ENCODE peak calls at places on chromosomes 4 and X, in six cellular contexts. One of them, this sample, is unnamed.

GRCh38 chr4:97892596-97893266 is 250.5 kb downstream of the STPG2 start:
- DNase-seq in lung microvascular endothelial cell: no peak
- DNase-seq in neural progenitor cell: no peak
- DNase-seq in AG09309: no peak
- DNase-seq in nephron progenitor cell: no peak
- DNase-seq in activated CD4-positive, alpha-beta T cell treated with anti-CD3 and anti-CD28 coated beads, Interleukin-2, amount 10 ng/mL, durations not matched to agents 7 days and 5 days: no peak
- DNase-seq in this sample: no peak

GRCh38 chr4:171924761-171925376 is 111.7 kb downstream of the GALNTL6 start:
- DNase-seq in neural progenitor cell: peak; percentile 39
- DNase-seq in activated CD4-positive, alpha-beta T cell treated with anti-CD3 and anti-CD28 coated beads, Interleukin-2, amount 10 ng/mL, durations not matched to agents 7 days and 5 days: no peak
- DNase-seq in AG09309: no peak
- DNase-seq in nephron progenitor cell: no peak
- DNase-seq in lung microvascular endothelial cell: no peak
- DNase-seq in this sample: no peak

GRCh38 chr4:93203708-93204107 is 624.8 kb upstream of the ATOH1 start:
- DNase-seq in lung microvascular endothelial cell: no peak
- DNase-seq in activated CD4-positive, alpha-beta T cell treated with anti-CD3 and anti-CD28 coated beads, Interleukin-2, amount 10 ng/mL, durations not matched to agents 7 days and 5 days: no peak
- DNase-seq in neural progenitor cell: peak; percentile 6
- DNase-seq in nephron progenitor cell: no peak
- DNase-seq in AG09309: no peak
- DNase-seq in this sample: no peak

GRCh38 chr4:40662962-40663604 is 33.4 kb upstream of the RBM47 start:
- DNase-seq in neural progenitor cell: no peak
- DNase-seq in lung microvascular endothelial cell: peak; percentile 46
- DNase-seq in activated CD4-positive, alpha-beta T cell treated with anti-CD3 and anti-CD28 coated beads, Interleukin-2, amount 10 ng/mL, durations not matched to agents 7 days and 5 days: no peak
- DNase-seq in nephron progenitor cell: no peak
- DNase-seq in AG09309: peak; percentile 33
- DNase-seq in this sample: no peak

GRCh38 chrX:103197721-103198306 is 17.1 kb upstream of the BEX4 start:
- DNase-seq in activated CD4-positive, alpha-beta T cell treated with anti-CD3 and anti-CD28 coated beads, Interleukin-2, amount 10 ng/mL, durations not matched to agents 7 days and 5 days: no peak
- DNase-seq in AG09309: no peak
- DNase-seq in nephron progenitor cell: no peak
- DNase-seq in neural progenitor cell: no peak
- DNase-seq in lung microvascular endothelial cell: peak; percentile 47
- DNase-seq in this sample: no peak

GRCh38 chrX:83934220-83934619 is 73.3 kb downstream of the CYLC1 start:
- DNase-seq in lung microvascular endothelial cell: no peak
- DNase-seq in activated CD4-positive, alpha-beta T cell treated with anti-CD3 and anti-CD28 coated beads, Interleukin-2, amount 10 ng/mL, durations not matched to agents 7 days and 5 days: no peak
- DNase-seq in nephron progenitor cell: no peak
- DNase-seq in AG09309: no peak
- DNase-seq in neural progenitor cell: no peak
- DNase-seq in this sample: no peak

GRCh38 chr4:138279286-138279685 is 37.1 kb upstream of the SLC7A11 start:
- DNase-seq in AG09309: no peak
- DNase-seq in lung microvascular endothelial cell: no peak
- DNase-seq in neural progenitor cell: no peak
- DNase-seq in activated CD4-positive, alpha-beta T cell treated with anti-CD3 and anti-CD28 coated beads, Interleukin-2, amount 10 ng/mL, durations not matched to agents 7 days and 5 days: no peak
- DNase-seq in nephron progenitor cell: no peak
- DNase-seq in this sample: no peak

GRCh38 chr4:16169491-16169890 is 56.8 kb downstream of the TAPT1 start:
- DNase-seq in activated CD4-positive, alpha-beta T cell treated with anti-CD3 and anti-CD28 coated beads, Interleukin-2, amount 10 ng/mL, durations not matched to agents 7 days and 5 days: no peak
- DNase-seq in nephron progenitor cell: no peak
- DNase-seq in AG09309: no peak
- DNase-seq in lung microvascular endothelial cell: peak; percentile 66
- DNase-seq in neural progenitor cell: no peak
- DNase-seq in this sample: no peak

GRCh38 chrX:68794486-68794885 is 34.3 kb upstream of the EFNB1 start:
- DNase-seq in AG09309: no peak
- DNase-seq in lung microvascular endothelial cell: no peak
- DNase-seq in neural progenitor cell: no peak
- DNase-seq in activated CD4-positive, alpha-beta T cell treated with anti-CD3 and anti-CD28 coated beads, Interleukin-2, amount 10 ng/mL, durations not matched to agents 7 days and 5 days: no peak
- DNase-seq in nephron progenitor cell: no peak
- DNase-seq in this sample: no peak

GRCh38 chrX:72621619-72622485 is 49.2 kb upstream of the HDAC8 start:
- DNase-seq in neural progenitor cell: no peak
- DNase-seq in nephron progenitor cell: no peak
- DNase-seq in AG09309: no peak
- DNase-seq in activated CD4-positive, alpha-beta T cell treated with anti-CD3 and anti-CD28 coated beads, Interleukin-2, amount 10 ng/mL, durations not matched to agents 7 days and 5 days: no peak
- DNase-seq in lung microvascular endothelial cell: peak; percentile 66
- DNase-seq in this sample: no peak

GRCh38 chr4:164108971-164109370 is 614.5 kb downstream of the TMA16 start:
- DNase-seq in lung microvascular endothelial cell: no peak
- DNase-seq in activated CD4-positive, alpha-beta T cell treated with anti-CD3 and anti-CD28 coated beads, Interleukin-2, amount 10 ng/mL, durations not matched to agents 7 days and 5 days: no peak
- DNase-seq in nephron progenitor cell: no peak
- DNase-seq in neural progenitor cell: no peak
- DNase-seq in AG09309: no peak
- DNase-seq in this sample: no peak

GRCh38 chr4:73012673-73013072 is 56.8 kb downstream of the COX18 start:
- DNase-seq in activated CD4-positive, alpha-beta T cell treated with anti-CD3 and anti-CD28 coated beads, Interleukin-2, amount 10 ng/mL, durations not matched to agents 7 days and 5 days: no peak
- DNase-seq in AG09309: no peak
- DNase-seq in neural progenitor cell: no peak
- DNase-seq in nephron progenitor cell: no peak
- DNase-seq in lung microvascular endothelial cell: no peak
- DNase-seq in this sample: no peak

GRCh38 chr4:88097781-88098180 is 60.7 kb downstream of the ABCG2 start:
- DNase-seq in activated CD4-positive, alpha-beta T cell treated with anti-CD3 and anti-CD28 coated beads, Interleukin-2, amount 10 ng/mL, durations not matched to agents 7 days and 5 days: no peak
- DNase-seq in lung microvascular endothelial cell: peak; percentile 18
- DNase-seq in neural progenitor cell: no peak
- DNase-seq in nephron progenitor cell: no peak
- DNase-seq in AG09309: no peak
- DNase-seq in this sample: no peak

GRCh38 chr4:17336524-17336941 is 175.4 kb downstream of the QDPR start:
- DNase-seq in lung microvascular endothelial cell: peak; percentile 97
- DNase-seq in AG09309: no peak
- DNase-seq in nephron progenitor cell: no peak
- DNase-seq in neural progenitor cell: no peak
- DNase-seq in activated CD4-positive, alpha-beta T cell treated with anti-CD3 and anti-CD28 coated beads, Interleukin-2, amount 10 ng/mL, durations not matched to agents 7 days and 5 days: peak; percentile 84
- DNase-seq in this sample: peak; percentile 71

GRCh38 chr4:107832275-107832807 is 7.6 kb downstream of the SGMS2 start:
- DNase-seq in lung microvascular endothelial cell: no peak
- DNase-seq in AG09309: no peak
- DNase-seq in activated CD4-positive, alpha-beta T cell treated with anti-CD3 and anti-CD28 coated beads, Interleukin-2, amount 10 ng/mL, durations not matched to agents 7 days and 5 days: no peak
- DNase-seq in nephron progenitor cell: no peak
- DNase-seq in neural progenitor cell: no peak
- DNase-seq in this sample: no peak